ENCODE peak calls at places on chromosomes 7 and 10, in six cellular contexts. Q is HCT116, Y is PC-3, M is GM23248, S is SK-N-SH, L is MM.1S. A is an unnamed sample.

GRCh38 chr10:119469325-119469707 is 73.2 kb downstream of the RGS10 start:
- DNase-seq in Q (no peak), Y (peak; percentile 36), M (no peak), S (no peak), L (no peak), A (no peak)

GRCh38 chr10:48740023-48740707 is 55.5 kb downstream of the WDFY4 start:
- DNase-seq in Q (no peak), Y (no peak), M (no peak), S (no peak), L (no peak), A (no peak)

GRCh38 chr10:90112681-90113080 is 411.3 kb downstream of the KIF20B start:
- DNase-seq in Q (no peak), Y (no peak), M (no peak), S (no peak), L (no peak), A (no peak)

GRCh38 chr7:132177708-132178392 is 398.4 kb downstream of the PLXNA4 start:
- DNase-seq in Q (no peak), Y (peak; percentile 26), M (no peak), S (no peak), L (no peak), A (no peak)

GRCh38 chr7:122166260-122166659 is 22.2 kb upstream of the AASS start:
- DNase-seq in Q (no peak), Y (peak; percentile 4), M (no peak), S (no peak), L (no peak), A (no peak)

GRCh38 chr7:36474283-36475010 is 84.8 kb downstream of the ANLN start:
- DNase-seq in Q (no peak), Y (peak; percentile 48), M (no peak), S (no peak), L (no peak), A (no peak)

GRCh38 chr10:123062726-123063125 is 53.9 kb downstream of the ACADSB start:
- DNase-seq in Q (no peak), Y (no peak), M (peak; percentile 7), S (no peak), L (no peak), A (no peak)

GRCh38 chr7:152922318-152923081 is 162.9 kb downstream of the ACTR3B start:
- DNase-seq in Q (no peak), Y (no peak), M (no peak), S (peak; percentile 86), L (no peak), A (no peak)

GRCh38 chr10:43128331-43128730 is 9.9 kb upstream of the CSGALNACT2 start:
- DNase-seq in Q (no peak), Y (no peak), M (no peak), S (no peak), L (no peak), A (no peak)

GRCh38 chr10:36573246-36573645 is 552.2 kb upstream of the ANKRD30A start:
- DNase-seq in Q (no peak), Y (no peak), M (no peak), S (no peak), L (no peak), A (no peak)

GRCh38 chr10:132881186-132881920 is 61.0 kb downstream of the CFAP46 start:
- DNase-seq in Q (no peak), Y (no peak), M (no peak), S (no peak), L (no peak), A (no peak)

GRCh38 chr10:127498081-127498480 is 51.0 kb upstream of the NPS start:
- DNase-seq in Q (no peak), Y (no peak), M (no peak), S (peak; percentile 36), L (no peak), A (no peak)

GRCh38 chr10:102919237-102919959 is 1.3 kb downstream of the CNNM2 start:
- DNase-seq in Q (no peak), Y (no peak), M (peak; percentile 50), S (peak; percentile 38), L (no peak), A (peak; percentile 66)

GRCh38 chr10:25888627-25889026 is 45.4 kb upstream of the MYO3A start:
- DNase-seq in Q (no peak), Y (no peak), M (no peak), S (peak; percentile 3), L (no peak), A (no peak)

DNA sequence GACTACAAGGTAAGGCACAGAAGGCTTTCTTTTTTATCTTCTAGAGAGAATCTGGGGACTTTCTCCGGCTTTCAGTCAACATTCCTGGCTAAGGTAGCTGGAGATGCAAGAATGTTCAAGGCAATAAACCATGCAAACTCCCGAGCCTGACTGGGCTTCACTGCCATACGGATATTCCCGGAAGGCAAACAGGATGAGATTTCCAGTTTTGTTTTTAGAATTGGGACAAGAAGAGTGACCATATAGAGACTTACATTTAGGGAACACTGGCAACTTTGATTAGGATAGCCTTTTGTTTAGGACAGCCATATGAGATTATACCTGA is 269 bp downstream of the CALD1 start:
- DNase-seq in Q (no peak), Y (no peak), M (no peak), S (no peak), L (no peak), A (no peak)
- H3K9ac ChIP-seq in Q (no peak overlapping the region), Y (peak overlapping the region; percentile 19), M (peak overlapping the region; percentile 91), S (peak overlapping the region; percentile 82), L (no peak overlapping the region), A (peak overlapping the region; percentile 25)

DNA sequence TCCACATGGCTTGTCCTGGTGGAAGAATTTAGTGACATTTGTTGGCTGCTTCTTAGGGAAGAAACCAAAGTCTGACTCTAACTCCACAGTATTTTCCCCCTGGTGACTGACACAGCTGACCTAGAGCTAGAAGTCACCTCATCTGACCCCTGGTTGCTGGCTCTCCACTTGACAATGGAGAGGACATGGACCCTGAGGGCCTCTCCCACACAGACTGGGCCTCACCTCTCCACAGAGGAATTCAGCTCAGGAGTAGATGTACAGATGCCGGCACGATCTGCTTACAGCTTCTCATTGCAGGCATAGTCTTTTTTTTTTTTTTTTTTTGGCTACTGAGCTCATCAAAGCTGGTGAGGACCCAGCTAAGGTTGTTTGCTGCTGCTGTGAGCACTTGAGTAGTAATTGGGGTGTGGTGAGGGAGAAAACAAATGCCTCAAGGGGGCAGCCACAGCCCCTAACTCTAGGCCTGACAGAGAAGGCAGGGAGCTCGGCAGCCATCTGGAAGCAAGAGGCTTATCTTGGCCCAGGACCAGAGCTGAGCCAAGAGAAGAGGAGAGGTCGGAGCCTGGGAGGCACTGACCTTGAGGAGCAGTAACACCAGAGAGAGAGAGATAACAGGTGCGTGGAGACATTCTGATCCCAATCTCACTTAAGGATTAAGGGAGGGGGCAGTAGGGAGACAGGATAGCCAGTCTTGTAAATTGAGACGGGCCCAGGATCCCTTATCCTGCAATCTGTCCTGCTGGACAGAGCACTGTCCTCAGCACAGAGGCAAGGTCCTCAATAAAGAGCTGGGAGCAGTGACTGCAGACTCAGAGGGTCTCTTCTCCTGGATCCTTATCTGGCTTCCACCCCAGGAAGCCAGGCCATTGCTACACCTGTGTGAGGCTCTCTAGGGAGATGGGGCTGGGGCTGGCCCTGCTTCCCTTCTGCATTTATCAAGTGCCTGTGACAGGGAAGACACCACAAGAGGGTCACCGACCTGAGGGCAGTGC is 9.4 kb downstream of the PRSS58 start:
- DNase-seq in Q (no peak), Y (no peak), M (no peak), S (no peak), L (no peak), A (peak; percentile 31)
- TF ChIP-seq EZH2phosphoT487 in Q (no peak), Y (no peak), M (no peak), S (no peak), L (no peak), A (no peak)

DNA sequence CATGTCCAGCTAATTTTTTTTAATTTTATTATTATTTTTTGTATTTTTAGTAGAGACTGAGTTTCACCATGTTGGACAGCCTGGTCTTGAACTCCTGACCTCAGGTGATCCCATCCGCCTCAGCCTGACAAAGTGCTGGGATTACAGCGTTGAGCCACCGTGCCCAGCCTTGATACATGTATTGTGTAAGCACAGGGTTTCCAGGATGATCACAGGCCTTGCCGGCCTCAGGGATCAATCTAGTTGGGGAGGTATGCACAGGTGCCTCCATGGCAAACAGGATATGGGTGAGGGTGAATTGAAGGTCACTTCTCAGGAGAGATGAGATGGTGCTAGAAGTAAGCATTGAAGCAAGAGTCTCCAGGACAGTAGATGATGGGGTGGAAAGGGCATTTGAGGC is 5.5 kb downstream of the MRPS17 start:
- DNase-seq in Q (no peak), Y (no peak), M (no peak), S (no peak), L (no peak), A (no peak)
- H3K9ac ChIP-seq in Q (no peak overlapping the region), Y (no peak overlapping the region), M (no peak overlapping the region), S (no peak overlapping the region), L (no peak overlapping the region), A (no peak overlapping the region)

GRCh38 chr7:34315032-34315431 is 343.0 kb upstream of the NPSR1 start:
- DNase-seq in Q (no peak), Y (no peak), M (peak; percentile 91), S (no peak), L (no peak), A (no peak)
- TF ChIP-seq EZH2phosphoT487 in Q (no peak), Y (no peak), M (no peak), S (no peak), L (no peak), A (no peak)

GRCh38 chr10:60139798-60140566 is 233.6 kb upstream of the CCDC6 start:
- DNase-seq in Q (no peak), Y (peak; percentile 89), M (peak; percentile 38), S (no peak), L (no peak), A (peak; percentile 35)
- H3K9ac ChIP-seq in Q (no peak overlapping the region), Y (peak overlapping the region; percentile 66), M (no peak overlapping the region), S (no peak overlapping the region), L (no peak overlapping the region), A (peak overlapping the region; percentile 68)

GRCh38 chr10:34711500-34711899 is 103.6 kb downstream of the PARD3 start:
- DNase-seq in Q (no peak), Y (no peak), M (no peak), S (no peak), L (no peak), A (no peak)
- TF ChIP-seq EZH2phosphoT487 in Q (no peak), Y (no peak), M (no peak), S (no peak), L (no peak), A (no peak)

DNA sequence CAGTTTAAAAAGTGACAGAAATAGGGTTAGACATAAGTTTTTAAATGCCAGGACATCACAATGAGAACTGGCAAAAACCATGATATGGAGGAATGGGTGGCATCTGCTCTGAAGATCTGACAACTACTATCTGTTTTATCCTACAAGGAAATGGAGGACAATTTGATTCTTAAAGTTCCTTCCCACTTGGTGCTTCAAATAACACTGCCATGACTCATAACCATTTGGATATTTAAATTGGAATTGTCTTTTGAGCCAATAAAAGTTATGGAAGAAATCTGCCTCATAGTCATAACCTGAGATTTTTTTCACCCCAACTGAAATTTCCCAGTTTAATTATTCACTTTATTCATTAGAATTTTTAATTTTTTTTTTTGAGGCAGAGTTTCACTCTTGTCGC is 87.3 kb upstream of the HPS1 start:
- DNase-seq in Q (no peak), Y (peak; percentile 19), M (peak; percentile 60), S (no peak), L (no peak), A (no peak)
- H3K9ac ChIP-seq in Q (no peak overlapping the region), Y (no peak overlapping the region), M (no peak overlapping the region), S (no peak overlapping the region), L (no peak overlapping the region), A (no peak overlapping the region)